ENCODE peak calls at places on chromosomes 12 and 14, in four cellular contexts. O, Z, R and X are unnamed samples.

GRCh38 chr14:39342768-39343167 is 89.5 kb downstream of the FBXO33 start:
- DNase-seq in O (no peak), Z (no peak), R (no peak), X (no peak)

GRCh38 chr14:33941727-33942126 is 9.1 kb downstream of the EGLN3 start:
- DNase-seq in O (no peak), Z (no peak), R (no peak), X (no peak)

GRCh38 chr12:47938093-47938492 is 25.3 kb upstream of the TMEM106C start:
- DNase-seq in O (no peak), Z (no peak), R (no peak), X (no peak)

GRCh38 chr14:92503756-92504491 is 9.7 kb upstream of the RIN3 start:
- DNase-seq in O (no peak), Z (no peak), R (peak), X (no peak)

GRCh38 chr14:84087986-84088531 is 1441.9 kb upstream of the FLRT2 start:
- DNase-seq in R (no peak), Z (no peak), O (no peak), X (no peak)

GRCh38 chr12:110343921-110344555 is 59.5 kb downstream of the ANAPC7 start:
- DNase-seq in R (no peak), O (no peak), Z (no peak), X (no peak)

GRCh38 chr14:23118506-23119361 is at the start of gene CEBPE:
- DNase-seq in O (no peak), R (no peak), Z (no peak), X (no peak)

GRCh38 chr12:34163443-34163842 is 141.1 kb downstream of the ALG10 start:
- DNase-seq in O (no peak), Z (no peak), R (no peak), X (no peak)

GRCh38 chr12:117470804-117471203 is 109.4 kb upstream of the NOS1 start:
- DNase-seq in O (no peak), Z (no peak), R (no peak), X (no peak)

GRCh38 chr12:91483471-91483985 is 300.9 kb upstream of the DCN start:
- DNase-seq in Z (no peak), O (no peak), R (no peak), X (no peak)

GRCh38 chr14:103155013-103155412 is 31.8 kb downstream of the TNFAIP2 start:
- DNase-seq in R (peak), Z (no peak), O (peak), X (no peak)

GRCh38 chr12:56999456-56999855 is 6.9 kb downstream of the ZBTB39 start:
- DNase-seq in O (no peak), Z (no peak), R (no peak), X (no peak)

GRCh38 chr12:20757-21156 is 45.8 kb upstream of the IQSEC3 start:
- DNase-seq in R (peak), Z (no peak), O (no peak), X (no peak)

GRCh38 chr12:128794661-128795529 is 28.9 kb downstream of the SLC15A4 start:
- DNase-seq in R (no peak), O (no peak), Z (no peak), X (no peak)

GRCh38 chr12:65825323-65825572 is 965 bp downstream of the HMGA2 start:
- DNase-seq in Z (no peak), O (no peak), R (no peak), X (no peak)

GRCh38 chr12:65822732-65823480 is 1.4 kb upstream of the HMGA2 start:
- DNase-seq in O (peak), R (peak), Z (no peak), X (peak)

GRCh38 chr12:65824314-65824563 is at the start of gene HMGA2:
- DNase-seq in O (no peak), R (no peak), Z (no peak), X (no peak)

GRCh38 chr12:65825573-65826512 is 1.6 kb downstream of the HMGA2 start:
- DNase-seq in R (no peak), O (peak), Z (no peak), X (no peak)

GRCh38 chr12:65823481-65824313 is 586 bp upstream of the HMGA2 start:
- DNase-seq in Z (no peak), R (peak), O (peak), X (no peak)
- TF ChIP-seq TCF12 in Z (no peak), R (no peak), O (no peak), X (no peak)

DNA sequence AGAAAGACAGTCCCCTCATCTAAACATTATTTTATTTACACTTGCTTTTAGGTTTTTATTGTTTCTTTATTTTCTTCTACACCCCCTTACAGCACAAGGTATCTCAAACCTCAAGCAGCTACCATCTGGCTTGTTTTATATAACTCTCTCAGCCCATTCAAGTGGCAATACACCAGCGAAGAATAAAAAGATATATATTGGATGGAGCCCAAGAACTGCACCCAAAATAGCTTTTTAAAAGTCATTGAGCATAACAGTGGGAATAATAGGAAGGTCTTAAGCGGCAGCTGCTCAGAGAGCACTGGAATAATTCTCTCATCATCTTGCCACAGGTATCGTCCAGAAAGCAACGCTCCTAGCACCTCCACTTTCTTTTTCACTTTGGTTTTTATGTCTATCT is 322.5 kb downstream of the SYT1 start:
- DNase-seq in Z (no peak), R (no peak), O (no peak), X (no peak)
- TF ChIP-seq TCF12 in Z (no peak), R (no peak), O (no peak), X (no peak)

GRCh38 chr12:115752913-115753726 is 524.4 kb downstream of the MED13L start:
- DNase-seq in Z (peak), O (peak), R (peak), X (no peak)
- TF ChIP-seq TCF12 in Z (no peak), O (no peak), R (no peak), X (no peak)

GRCh38 chr12:94733727-94734126 is 83.4 kb upstream of the TMCC3 start:
- DNase-seq in O (no peak), R (no peak), Z (no peak), X (no peak)

GRCh38 chr12:94731733-94732360 is 81.5 kb upstream of the TMCC3 start:
- DNase-seq in Z (no peak), O (no peak), R (no peak), X (no peak)

GRCh38 chr12:94730846-94731245 is 80.5 kb upstream of the TMCC3 start:
- DNase-seq in Z (no peak), O (no peak), R (no peak), X (no peak)

GRCh38 chr12:94735985-94736384 is 85.6 kb upstream of the TMCC3 start:
- DNase-seq in O (no peak), Z (no peak), R (no peak), X (no peak)

GRCh38 chr12:94732367-94732990 is 82.1 kb upstream of the TMCC3 start:
- DNase-seq in R (no peak), O (no peak), Z (no peak), X (no peak)
- TF ChIP-seq TCF12 in R (no peak), O (no peak), Z (no peak), X (no peak)

DNA sequence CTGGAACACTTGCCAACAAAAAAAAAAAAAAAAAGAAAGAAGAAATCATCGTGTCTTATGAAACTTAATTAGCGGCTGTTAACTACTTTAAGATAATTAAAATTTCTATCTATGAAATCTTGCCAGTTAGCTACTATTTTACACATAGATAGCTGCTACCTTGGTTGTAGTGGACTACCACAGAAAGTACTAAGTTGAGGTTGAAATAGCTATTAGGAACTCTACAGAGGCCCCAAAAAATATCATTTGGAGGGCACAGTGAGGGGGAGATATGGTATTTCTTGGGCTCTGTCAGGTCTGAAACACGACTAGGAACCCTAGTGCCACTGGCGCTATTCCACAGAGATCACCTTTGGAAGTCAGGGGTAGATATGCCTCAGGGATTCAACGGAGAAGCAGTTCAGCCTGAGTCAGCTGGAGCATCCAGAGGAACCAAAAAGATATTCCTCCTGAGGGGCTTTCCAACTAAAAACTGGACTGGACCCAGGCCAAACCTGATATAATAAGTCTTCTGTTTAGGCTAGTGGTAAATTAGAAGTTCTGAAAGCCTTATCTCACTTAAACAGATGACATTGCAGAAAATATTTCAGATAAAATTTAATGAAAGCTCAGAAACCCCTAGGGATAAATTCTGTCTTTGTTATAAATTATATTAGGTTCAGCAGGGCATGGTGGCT is 126.1 kb downstream of the EPS8 start:
- DNase-seq in O (peak), Z (no peak), R (no peak), X (no peak)
- TF ChIP-seq TCF12 in O (no peak), Z (no peak), R (no peak), X (no peak)

GRCh38 chr12:124689585-124689984 is 122.2 kb upstream of the NCOR2 start:
- DNase-seq in R (no peak), O (no peak), Z (no peak), X (no peak)
- TF ChIP-seq TCF12 in R (no peak), O (no peak), Z (no peak), X (no peak)